ENCODE peak calls at places on chromosomes 7 and 10, in five cellular contexts. One of them, this sample, is unnamed.

GRCh38 chr10:84427903-84428650 is 99.7 kb downstream of the CCSER2 start:
- DNase-seq in endothelial cell: no peak
- DNase-seq in IMR-90: peak
- DNase-seq in BJ: no peak
- DNase-seq in fibroblast of lung: peak
- DNase-seq in this sample: no peak

GRCh38 chr7:108568801-108569380 is 615 bp downstream of the THAP5 start:
- DNase-seq in endothelial cell: no peak
- DNase-seq in IMR-90: no peak
- DNase-seq in BJ: no peak
- DNase-seq in fibroblast of lung: no peak
- DNase-seq in this sample: no peak

GRCh38 chr7:37488163-37488759 is 39.6 kb upstream of the ELMO1 start:
- DNase-seq in endothelial cell: no peak
- DNase-seq in IMR-90: no peak
- DNase-seq in BJ: no peak
- DNase-seq in fibroblast of lung: peak
- DNase-seq in this sample: no peak

GRCh38 chr10:125020386-125020785 is 78.5 kb downstream of the ZRANB1 start:
- DNase-seq in endothelial cell: no peak
- DNase-seq in IMR-90: no peak
- DNase-seq in BJ: no peak
- DNase-seq in fibroblast of lung: no peak
- DNase-seq in this sample: no peak

GRCh38 chr7:112088484-112089016 is 117.6 kb downstream of the DOCK4 start:
- DNase-seq in endothelial cell: no peak
- DNase-seq in IMR-90: no peak
- DNase-seq in BJ: no peak
- DNase-seq in fibroblast of lung: no peak
- DNase-seq in this sample: no peak

GRCh38 chr7:119908948-119909347 is 364.0 kb upstream of the KCND2 start:
- DNase-seq in endothelial cell: no peak
- DNase-seq in IMR-90: no peak
- DNase-seq in BJ: no peak
- DNase-seq in fibroblast of lung: no peak
- DNase-seq in this sample: no peak

GRCh38 chr7:30596043-30596641 is 1.5 kb downstream of the GARS1 start:
- DNase-seq in endothelial cell: no peak
- DNase-seq in IMR-90: peak
- DNase-seq in BJ: no peak
- DNase-seq in fibroblast of lung: peak
- DNase-seq in this sample: no peak

GRCh38 chr10:112815238-112816032 is 134.6 kb upstream of the TCF7L2 start:
- DNase-seq in endothelial cell: no peak
- DNase-seq in IMR-90: peak
- DNase-seq in BJ: peak
- DNase-seq in fibroblast of lung: peak
- DNase-seq in this sample: no peak

GRCh38 chr10:69449841-69450240 is 1.4 kb upstream of the TSPAN15 start:
- DNase-seq in endothelial cell: peak
- DNase-seq in IMR-90: peak
- DNase-seq in BJ: no peak
- DNase-seq in fibroblast of lung: no peak
- DNase-seq in this sample: no peak

GRCh38 chr7:134690016-134690415 is 43.4 kb downstream of the BPGM start:
- DNase-seq in endothelial cell: no peak
- DNase-seq in IMR-90: peak
- DNase-seq in BJ: no peak
- DNase-seq in fibroblast of lung: peak
- DNase-seq in this sample: no peak

GRCh38 chr7:134854816-134855215 is 75.4 kb downstream of the CALD1 start:
- DNase-seq in endothelial cell: no peak
- DNase-seq in IMR-90: peak
- DNase-seq in BJ: no peak
- DNase-seq in fibroblast of lung: peak
- DNase-seq in this sample: no peak

GRCh38 chr10:90245623-90246022 is 544.2 kb downstream of the KIF20B start:
- DNase-seq in endothelial cell: no peak
- DNase-seq in IMR-90: no peak
- DNase-seq in BJ: no peak
- DNase-seq in fibroblast of lung: peak
- DNase-seq in this sample: no peak

GRCh38 chr10:13571541-13571940 is 15.2 kb upstream of the PRPF18 start:
- DNase-seq in endothelial cell: no peak
- DNase-seq in IMR-90: no peak
- DNase-seq in BJ: no peak
- DNase-seq in fibroblast of lung: no peak
- DNase-seq in this sample: no peak

GRCh38 chr7:103989200-103989784 is at the start of gene RELN:
- DNase-seq in endothelial cell: peak
- DNase-seq in IMR-90: peak
- DNase-seq in BJ: no peak
- DNase-seq in fibroblast of lung: peak
- DNase-seq in this sample: no peak

GRCh38 chr7:113945018-113945938 is 26.5 kb upstream of the PPP1R3A start:
- DNase-seq in endothelial cell: no peak
- DNase-seq in IMR-90: no peak
- DNase-seq in BJ: no peak
- DNase-seq in fibroblast of lung: no peak
- DNase-seq in this sample: no peak

GRCh38 chr10:89069589-89069988 is 79.0 kb downstream of the FAS start:
- DNase-seq in endothelial cell: no peak
- DNase-seq in IMR-90: no peak
- DNase-seq in BJ: no peak
- DNase-seq in fibroblast of lung: no peak
- DNase-seq in this sample: no peak

GRCh38 chr7:35849158-35849831 is 48.4 kb downstream of the SEPTIN7 start:
- DNase-seq in endothelial cell: no peak
- DNase-seq in IMR-90: peak
- DNase-seq in BJ: no peak
- DNase-seq in fibroblast of lung: peak
- DNase-seq in this sample: no peak

GRCh38 chr7:130393799-130394411 is 13.6 kb downstream of the CPA1 start:
- DNase-seq in endothelial cell: peak
- DNase-seq in IMR-90: no peak
- DNase-seq in BJ: no peak
- DNase-seq in fibroblast of lung: no peak
- DNase-seq in this sample: no peak

GRCh38 chr10:117226813-117227451 is 14.0 kb upstream of the SLC18A2 start:
- DNase-seq in endothelial cell: peak
- DNase-seq in IMR-90: no peak
- DNase-seq in BJ: no peak
- DNase-seq in fibroblast of lung: no peak
- DNase-seq in this sample: no peak

GRCh38 chr10:129280103-129280502 is 186.9 kb upstream of the MGMT start:
- DNase-seq in endothelial cell: no peak
- DNase-seq in IMR-90: no peak
- DNase-seq in BJ: no peak
- DNase-seq in fibroblast of lung: no peak
- DNase-seq in this sample: no peak
- TF ChIP-seq CTCF in endothelial cell: no peak
- TF ChIP-seq CTCF in IMR-90: no peak
- TF ChIP-seq CTCF in BJ: no peak
- TF ChIP-seq CTCF in fibroblast of lung: no peak
- TF ChIP-seq CTCF in this sample: no peak

GRCh38 chr10:48459270-48460147 is 145.4 kb downstream of the ARHGAP22 start:
- DNase-seq in endothelial cell: no peak
- DNase-seq in IMR-90: no peak
- DNase-seq in BJ: no peak
- DNase-seq in fibroblast of lung: no peak
- DNase-seq in this sample: peak
- TF ChIP-seq CTCF in endothelial cell: peak
- TF ChIP-seq CTCF in IMR-90: no peak
- TF ChIP-seq CTCF in BJ: no peak
- TF ChIP-seq CTCF in fibroblast of lung: no peak
- TF ChIP-seq CTCF in this sample: no peak

GRCh38 chr10:79392506-79393176 is 45.4 kb downstream of the PPIF start:
- DNase-seq in endothelial cell: no peak
- DNase-seq in IMR-90: no peak
- DNase-seq in BJ: no peak
- DNase-seq in fibroblast of lung: no peak
- DNase-seq in this sample: no peak

GRCh38 chr10:79391231-79392019 is 44.2 kb downstream of the PPIF start:
- DNase-seq in endothelial cell: peak
- DNase-seq in IMR-90: no peak
- DNase-seq in BJ: no peak
- DNase-seq in fibroblast of lung: no peak
- DNase-seq in this sample: peak

GRCh38 chr10:79392020-79392398 is 44.7 kb downstream of the PPIF start:
- DNase-seq in endothelial cell: no peak
- DNase-seq in IMR-90: no peak
- DNase-seq in BJ: no peak
- DNase-seq in fibroblast of lung: no peak
- DNase-seq in this sample: peak

GRCh38 chr10:79390057-79390456 is 42.8 kb downstream of the PPIF start:
- DNase-seq in endothelial cell: no peak
- DNase-seq in IMR-90: no peak
- DNase-seq in BJ: no peak
- DNase-seq in fibroblast of lung: no peak
- DNase-seq in this sample: no peak

GRCh38 chr10:79390551-79391229 is 43.4 kb downstream of the PPIF start:
- DNase-seq in endothelial cell: no peak
- DNase-seq in IMR-90: no peak
- DNase-seq in BJ: no peak
- DNase-seq in fibroblast of lung: no peak
- DNase-seq in this sample: peak
- TF ChIP-seq CTCF in endothelial cell: no peak
- TF ChIP-seq CTCF in IMR-90: no peak
- TF ChIP-seq CTCF in BJ: no peak
- TF ChIP-seq CTCF in fibroblast of lung: peak
- TF ChIP-seq CTCF in this sample: no peak

DNA sequence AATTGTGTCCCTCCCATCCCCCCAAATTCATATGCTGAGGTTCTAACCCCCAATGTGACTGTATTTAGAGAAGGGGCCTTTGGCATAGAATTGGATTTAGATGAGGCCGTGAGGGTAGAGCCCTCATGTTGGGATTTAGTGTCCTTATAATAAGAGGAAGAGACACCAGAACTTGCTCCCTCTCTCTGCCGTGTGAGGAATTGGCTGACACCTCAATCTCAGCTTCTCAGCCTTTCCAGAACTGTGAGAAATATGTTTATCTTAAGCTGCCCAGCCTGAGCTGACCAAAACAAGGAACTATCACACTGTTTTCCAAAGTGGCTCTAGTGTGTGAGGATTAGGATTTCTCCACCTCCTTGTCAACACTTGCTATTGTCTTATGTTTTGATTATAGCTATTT is 400.0 kb upstream of the FZD8 start:
- DNase-seq in endothelial cell: no peak
- DNase-seq in IMR-90: no peak
- DNase-seq in BJ: no peak
- DNase-seq in fibroblast of lung: no peak
- DNase-seq in this sample: no peak
- TF ChIP-seq CTCF in endothelial cell: no peak
- TF ChIP-seq CTCF in IMR-90: no peak
- TF ChIP-seq CTCF in BJ: no peak
- TF ChIP-seq CTCF in fibroblast of lung: no peak
- TF ChIP-seq CTCF in this sample: no peak

GRCh38 chr7:55054252-55054651 is 35.4 kb downstream of the EGFR start:
- DNase-seq in endothelial cell: no peak
- DNase-seq in IMR-90: no peak
- DNase-seq in BJ: no peak
- DNase-seq in fibroblast of lung: no peak
- DNase-seq in this sample: no peak
- TF ChIP-seq CTCF in endothelial cell: no peak
- TF ChIP-seq CTCF in IMR-90: no peak
- TF ChIP-seq CTCF in BJ: peak
- TF ChIP-seq CTCF in fibroblast of lung: no peak
- TF ChIP-seq CTCF in this sample: no peak

This sample was measured in activated B cell treated with CpG ODN at 0.5 μM for 24 hours.